ENCODE peak calls at places on chromosomes 2 and 18, in four cellular contexts. One of them, this sample, is unnamed.

GRCh38 chr18:60075477-60075876 is 175.7 kb downstream of the PMAIP1 start:
- DNase-seq in GM12878: no peak
- DNase-seq in HepG2: no peak
- DNase-seq in HEK293T: no peak
- DNase-seq in this sample: no peak

GRCh38 chr2:11343344-11343625 is 1.2 kb downstream of the ROCK2 start:
- DNase-seq in HepG2: no peak
- DNase-seq in HEK293T: no peak
- DNase-seq in GM12878: no peak
- DNase-seq in this sample: no peak

GRCh38 chr2:153403937-153404336 is 74.6 kb downstream of the RPRM start:
- DNase-seq in HEK293T: no peak
- DNase-seq in GM12878: no peak
- DNase-seq in HepG2: no peak
- DNase-seq in this sample: no peak

GRCh38 chr2:101717041-101717817 is 19.7 kb downstream of the MAP4K4 start:
- DNase-seq in HEK293T: no peak
- DNase-seq in HepG2: no peak
- DNase-seq in GM12878: peak
- DNase-seq in this sample: no peak

GRCh38 chr18:48662021-48662661 is 123.3 kb downstream of the CTIF start:
- DNase-seq in HepG2: peak
- DNase-seq in GM12878: no peak
- DNase-seq in HEK293T: no peak
- DNase-seq in this sample: no peak

GRCh38 chr2:156435725-156436476 is at the start of gene GPD2:
- DNase-seq in HepG2: no peak
- DNase-seq in HEK293T: peak
- DNase-seq in GM12878: no peak
- DNase-seq in this sample: peak

GRCh38 chr2:121476714-121477113 is 54.0 kb upstream of the RNU4ATAC start:
- DNase-seq in HepG2: no peak
- DNase-seq in HEK293T: no peak
- DNase-seq in GM12878: no peak
- DNase-seq in this sample: no peak

GRCh38 chr18:47981320-47981719 is 50.9 kb upstream of the SMAD2 start:
- DNase-seq in HEK293T: no peak
- DNase-seq in HepG2: no peak
- DNase-seq in GM12878: no peak
- DNase-seq in this sample: no peak

GRCh38 chr2:17101091-17101490 is 417.1 kb downstream of the RAD51AP2 start:
- DNase-seq in HepG2: no peak
- DNase-seq in HEK293T: no peak
- DNase-seq in GM12878: no peak
- DNase-seq in this sample: no peak

GRCh38 chr2:102463160-102463559 is 9.9 kb upstream of the SLC9A4 start:
- DNase-seq in HepG2: no peak
- DNase-seq in GM12878: no peak
- DNase-seq in HEK293T: no peak
- DNase-seq in this sample: no peak

GRCh38 chr18:55588876-55589595 is 1.0 kb upstream of the TCF4 start:
- DNase-seq in HepG2: no peak
- DNase-seq in GM12878: no peak
- DNase-seq in HEK293T: no peak
- DNase-seq in this sample: no peak

GRCh38 chr2:126720031-126720368 is 64.0 kb downstream of the GYPC start:
- DNase-seq in GM12878: no peak
- DNase-seq in HEK293T: no peak
- DNase-seq in HepG2: no peak
- DNase-seq in this sample: no peak

GRCh38 chr2:37167636-37168182 is 10.9 kb upstream of the EIF2AK2 start:
- DNase-seq in HEK293T: no peak
- DNase-seq in HepG2: no peak
- DNase-seq in GM12878: no peak
- DNase-seq in this sample: no peak

GRCh38 chr18:6413554-6414117 is 1.1 kb downstream of the L3MBTL4 start:
- DNase-seq in HepG2: no peak
- DNase-seq in HEK293T: no peak
- DNase-seq in GM12878: no peak
- DNase-seq in this sample: no peak

GRCh38 chr18:48548404-48548771 is 9.6 kb downstream of the CTIF start:
- DNase-seq in HEK293T: no peak
- DNase-seq in GM12878: no peak
- DNase-seq in HepG2: no peak
- DNase-seq in this sample: no peak

GRCh38 chr2:22449676-22450075 is 935.3 kb upstream of the KLHL29 start:
- DNase-seq in HEK293T: no peak
- DNase-seq in HepG2: no peak
- DNase-seq in GM12878: no peak
- DNase-seq in this sample: no peak

GRCh38 chr2:126914811-126915500 is 16.3 kb downstream of the TEX51 start:
- DNase-seq in GM12878: no peak
- DNase-seq in HEK293T: no peak
- DNase-seq in HepG2: no peak
- DNase-seq in this sample: no peak

GRCh38 chr2:79260848-79261247 is 101.3 kb upstream of the REG3A start:
- DNase-seq in HEK293T: no peak
- DNase-seq in GM12878: no peak
- DNase-seq in HepG2: no peak
- DNase-seq in this sample: no peak

GRCh38 chr18:34576622-34577021 is 133.5 kb upstream of the DTNA start:
- DNase-seq in GM12878: no peak
- DNase-seq in HepG2: no peak
- DNase-seq in HEK293T: no peak
- DNase-seq in this sample: no peak

GRCh38 chr2:203891474-203891873 is 23.9 kb downstream of the CTLA4 start:
- DNase-seq in HepG2: no peak
- DNase-seq in GM12878: no peak
- DNase-seq in HEK293T: no peak
- DNase-seq in this sample: no peak

GRCh38 chr2:203890733-203891132 is 23.2 kb downstream of the CTLA4 start:
- DNase-seq in GM12878: no peak
- DNase-seq in HEK293T: no peak
- DNase-seq in HepG2: no peak
- DNase-seq in this sample: no peak

GRCh38 chr2:203892207-203892606 is 24.6 kb downstream of the CTLA4 start:
- DNase-seq in HepG2: no peak
- DNase-seq in HEK293T: no peak
- DNase-seq in GM12878: no peak
- DNase-seq in this sample: no peak

GRCh38 chr2:203886579-203887230 is 19.1 kb downstream of the CTLA4 start:
- DNase-seq in GM12878: no peak
- DNase-seq in HEK293T: no peak
- DNase-seq in HepG2: no peak
- DNase-seq in this sample: no peak

GRCh38 chr2:203887680-203888079 is 20.1 kb downstream of the CTLA4 start:
- DNase-seq in GM12878: no peak
- DNase-seq in HepG2: no peak
- DNase-seq in HEK293T: no peak
- DNase-seq in this sample: no peak
- TF ChIP-seq BHLHE40 in GM12878: no peak
- TF ChIP-seq BHLHE40 in HepG2: no peak
- TF ChIP-seq BHLHE40 in HEK293T: no peak
- TF ChIP-seq BHLHE40 in this sample: no peak

GRCh38 chr18:67292814-67293213 is 223.7 kb downstream of the DSEL start:
- DNase-seq in HEK293T: no peak
- DNase-seq in HepG2: no peak
- DNase-seq in GM12878: no peak
- DNase-seq in this sample: no peak
- TF ChIP-seq FOXM1 in HEK293T: no peak
- TF ChIP-seq FOXM1 in HepG2: no peak
- TF ChIP-seq FOXM1 in GM12878: no peak
- TF ChIP-seq FOXM1 in this sample: no peak

GRCh38 chr18:22465859-22466602 is 48.3 kb upstream of the CTAGE1 start:
- DNase-seq in GM12878: no peak
- DNase-seq in HepG2: peak
- DNase-seq in HEK293T: peak
- DNase-seq in this sample: peak
- TF ChIP-seq BHLHE40 in GM12878: no peak
- TF ChIP-seq BHLHE40 in HepG2: peak
- TF ChIP-seq BHLHE40 in HEK293T: no peak
- TF ChIP-seq BHLHE40 in this sample: peak

GRCh38 chr2:160794926-160795325 is 301.3 kb upstream of the RBMS1 start:
- DNase-seq in HepG2: no peak
- DNase-seq in GM12878: no peak
- DNase-seq in HEK293T: no peak
- DNase-seq in this sample: no peak
- TF ChIP-seq FOXM1 in HepG2: no peak
- TF ChIP-seq FOXM1 in GM12878: no peak
- TF ChIP-seq FOXM1 in HEK293T: no peak
- TF ChIP-seq FOXM1 in this sample: no peak

GRCh38 chr2:160494243-160494642 is 636 bp upstream of the RBMS1 start:
- DNase-seq in GM12878: no peak
- DNase-seq in HEK293T: no peak
- DNase-seq in HepG2: no peak
- DNase-seq in this sample: no peak
- TF ChIP-seq BHLHE40 in GM12878: no peak
- TF ChIP-seq BHLHE40 in HEK293T: no peak
- TF ChIP-seq BHLHE40 in HepG2: no peak
- TF ChIP-seq BHLHE40 in this sample: no peak

DNA sequence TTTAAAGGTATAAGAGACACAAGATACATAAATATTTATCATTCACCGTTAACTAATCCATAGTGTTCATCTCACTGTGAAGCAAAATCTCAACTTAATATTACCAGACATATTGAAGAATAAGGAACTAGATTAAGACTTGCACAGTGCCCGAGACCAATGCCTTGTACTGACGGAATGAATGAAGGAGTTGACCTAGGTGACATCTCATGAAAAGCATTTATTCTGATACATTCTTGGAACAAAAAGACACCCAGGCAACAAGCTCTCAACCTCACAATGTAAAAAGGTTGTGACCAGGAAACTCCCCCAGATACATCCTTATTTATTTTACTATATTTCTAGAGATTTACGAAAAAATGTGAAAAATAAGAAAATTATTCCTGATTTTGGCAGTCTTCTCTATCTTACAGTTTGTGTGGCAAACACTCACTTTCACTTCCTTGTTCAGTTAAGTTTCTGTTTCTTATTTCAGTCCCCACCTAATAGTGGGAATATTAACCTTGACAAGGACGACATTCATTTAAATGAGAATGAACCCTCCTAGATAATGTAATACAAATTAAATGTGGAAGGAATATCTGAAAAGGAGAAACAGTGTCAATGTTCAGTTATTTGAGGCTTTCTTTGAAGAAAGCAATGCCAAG is 28.4 kb downstream of the M1AP start:
- DNase-seq in HEK293T: no peak
- DNase-seq in GM12878: peak
- DNase-seq in HepG2: no peak
- DNase-seq in this sample: no peak
- TF ChIP-seq FOXM1 in HEK293T: no peak
- TF ChIP-seq FOXM1 in GM12878: no peak
- TF ChIP-seq FOXM1 in HepG2: no peak
- TF ChIP-seq FOXM1 in this sample: no peak

DNA sequence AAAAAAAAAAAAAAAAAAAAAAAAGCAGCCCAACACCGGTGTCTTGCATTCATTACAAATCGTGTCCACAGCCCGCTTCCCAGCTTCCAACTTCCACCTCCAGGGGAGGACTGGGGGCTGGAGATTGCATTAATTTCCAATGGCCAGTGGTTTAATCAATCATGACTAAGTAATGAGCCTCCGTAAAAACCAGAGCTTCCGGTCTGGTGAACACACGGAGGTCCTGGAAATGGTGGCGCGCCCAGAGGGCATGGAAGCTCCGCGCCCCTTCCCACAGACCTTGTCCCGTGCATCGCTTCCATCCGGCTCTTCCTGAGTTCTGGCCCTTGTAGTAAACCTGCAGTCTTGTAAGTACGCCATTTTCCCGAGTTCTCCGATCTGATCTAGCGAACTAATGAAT is 43.6 kb downstream of the EEF1B2 start:
- DNase-seq in GM12878: no peak
- DNase-seq in HepG2: no peak
- DNase-seq in HEK293T: no peak
- DNase-seq in this sample: no peak
- TF ChIP-seq BHLHE40 in GM12878: no peak
- TF ChIP-seq BHLHE40 in HepG2: no peak
- TF ChIP-seq BHLHE40 in HEK293T: no peak
- TF ChIP-seq BHLHE40 in this sample: no peak

GRCh38 chr2:128496700-128497099 is 178.0 kb upstream of the HS6ST1 start:
- DNase-seq in HEK293T: no peak
- DNase-seq in GM12878: no peak
- DNase-seq in HepG2: no peak
- DNase-seq in this sample: no peak

GRCh38 chr2:128494640-128495321 is 176.1 kb upstream of the HS6ST1 start:
- DNase-seq in GM12878: no peak
- DNase-seq in HEK293T: no peak
- DNase-seq in HepG2: no peak
- DNase-seq in this sample: no peak

GRCh38 chr2:128497461-128497860 is 178.8 kb upstream of the HS6ST1 start:
- DNase-seq in GM12878: no peak
- DNase-seq in HEK293T: no peak
- DNase-seq in HepG2: no peak
- DNase-seq in this sample: no peak

GRCh38 chr2:128494307-128494639 is 175.6 kb upstream of the HS6ST1 start:
- DNase-seq in HepG2: no peak
- DNase-seq in HEK293T: no peak
- DNase-seq in GM12878: no peak
- DNase-seq in this sample: no peak

GRCh38 chr2:128495996-128496547 is 177.4 kb upstream of the HS6ST1 start:
- DNase-seq in HepG2: no peak
- DNase-seq in HEK293T: no peak
- DNase-seq in GM12878: no peak
- DNase-seq in this sample: no peak
- TF ChIP-seq FOXM1 in HepG2: no peak
- TF ChIP-seq FOXM1 in HEK293T: no peak
- TF ChIP-seq FOXM1 in GM12878: no peak
- TF ChIP-seq FOXM1 in this sample: no peak

GRCh38 chr18:77127769-77128671 is 4.6 kb downstream of the MBP start:
- DNase-seq in GM12878: peak
- DNase-seq in HepG2: no peak
- DNase-seq in HEK293T: no peak
- DNase-seq in this sample: no peak
- TF ChIP-seq BHLHE40 in GM12878: peak
- TF ChIP-seq BHLHE40 in HepG2: no peak
- TF ChIP-seq BHLHE40 in HEK293T: no peak
- TF ChIP-seq BHLHE40 in this sample: no peak

GRCh38 chr2:188085421-188085820 is 206.3 kb upstream of the GULP1 start:
- DNase-seq in GM12878: no peak
- DNase-seq in HepG2: no peak
- DNase-seq in HEK293T: no peak
- DNase-seq in this sample: no peak

GRCh38 chr2:188096910-188097309 is 194.8 kb upstream of the GULP1 start:
- DNase-seq in GM12878: no peak
- DNase-seq in HepG2: no peak
- DNase-seq in HEK293T: no peak
- DNase-seq in this sample: no peak

GRCh38 chr2:188089896-188090295 is 201.8 kb upstream of the GULP1 start:
- DNase-seq in HepG2: no peak
- DNase-seq in GM12878: no peak
- DNase-seq in HEK293T: no peak
- DNase-seq in this sample: no peak

GRCh38 chr2:188091235-188091634 is 200.4 kb upstream of the GULP1 start:
- DNase-seq in HepG2: no peak
- DNase-seq in HEK293T: no peak
- DNase-seq in GM12878: no peak
- DNase-seq in this sample: no peak
- TF ChIP-seq FOXM1 in HepG2: no peak
- TF ChIP-seq FOXM1 in HEK293T: no peak
- TF ChIP-seq FOXM1 in GM12878: no peak
- TF ChIP-seq FOXM1 in this sample: no peak